ENCODE peak calls at places on chromosomes 1 and 21, in seven cellular contexts. One of them, this sample, is unnamed.

GRCh38 chr1:119504831-119505230 is 2.2 kb upstream of the HSD3B1 start:
- DNase-seq in SK-N-MC: no peak
- DNase-seq in GM23338: no peak
- DNase-seq in SK-N-SH: no peak
- DNase-seq in sigmoid colon: no peak
- DNase-seq in prostate gland: no peak
- DNase-seq in breast epithelium: no peak
- DNase-seq in this sample: no peak

GRCh38 chr1:27503033-27503432 is 13.1 kb upstream of the WASF2 start:
- DNase-seq in SK-N-MC: no peak
- DNase-seq in GM23338: no peak
- DNase-seq in breast epithelium: no peak
- DNase-seq in prostate gland: no peak
- DNase-seq in SK-N-SH: no peak
- DNase-seq in sigmoid colon: no peak
- DNase-seq in this sample: no peak

GRCh38 chr1:226310123-226310540 is 1.2 kb upstream of the LIN9 start:
- DNase-seq in breast epithelium: no peak
- DNase-seq in sigmoid colon: no peak
- DNase-seq in GM23338: peak; percentile 39
- DNase-seq in SK-N-SH: no peak
- DNase-seq in SK-N-MC: no peak
- DNase-seq in prostate gland: no peak
- DNase-seq in this sample: no peak

GRCh38 chr1:30523055-30524020 is 200.0 kb downstream of the MATN1 start:
- DNase-seq in prostate gland: no peak
- DNase-seq in SK-N-MC: no peak
- DNase-seq in breast epithelium: no peak
- DNase-seq in GM23338: no peak
- DNase-seq in SK-N-SH: no peak
- DNase-seq in sigmoid colon: no peak
- DNase-seq in this sample: no peak

GRCh38 chr1:28955930-28956552 is 41.7 kb downstream of the EPB41 start:
- DNase-seq in prostate gland: no peak
- DNase-seq in GM23338: no peak
- DNase-seq in sigmoid colon: no peak
- DNase-seq in breast epithelium: no peak
- DNase-seq in SK-N-SH: no peak
- DNase-seq in SK-N-MC: no peak
- DNase-seq in this sample: no peak

GRCh38 chr1:67572594-67573221 is 112.3 kb upstream of the GADD45A start:
- DNase-seq in SK-N-SH: no peak
- DNase-seq in sigmoid colon: no peak
- DNase-seq in prostate gland: peak; percentile 42
- DNase-seq in breast epithelium: no peak
- DNase-seq in SK-N-MC: no peak
- DNase-seq in GM23338: no peak
- DNase-seq in this sample: no peak

GRCh38 chr1:216183007-216183406 is 240.2 kb downstream of the USH2A start:
- DNase-seq in prostate gland: no peak
- DNase-seq in breast epithelium: no peak
- DNase-seq in SK-N-SH: no peak
- DNase-seq in SK-N-MC: no peak
- DNase-seq in sigmoid colon: no peak
- DNase-seq in GM23338: peak; percentile 84
- DNase-seq in this sample: no peak

GRCh38 chr1:186306533-186306932 is 68.5 kb downstream of the TPR start:
- DNase-seq in SK-N-SH: no peak
- DNase-seq in prostate gland: no peak
- DNase-seq in sigmoid colon: no peak
- DNase-seq in GM23338: no peak
- DNase-seq in breast epithelium: no peak
- DNase-seq in SK-N-MC: no peak
- DNase-seq in this sample: no peak

GRCh38 chr21:42305707-42306147 is 9.5 kb downstream of the TFF3 start:
- DNase-seq in sigmoid colon: peak; percentile 50
- DNase-seq in SK-N-MC: no peak
- DNase-seq in GM23338: no peak
- DNase-seq in breast epithelium: no peak
- DNase-seq in SK-N-SH: no peak
- DNase-seq in prostate gland: no peak
- DNase-seq in this sample: no peak

GRCh38 chr1:11594222-11594621 is 60.0 kb downstream of the FBXO2 start:
- DNase-seq in SK-N-SH: peak; percentile 47
- DNase-seq in sigmoid colon: no peak
- DNase-seq in prostate gland: no peak
- DNase-seq in breast epithelium: no peak
- DNase-seq in GM23338: peak; percentile 89
- DNase-seq in SK-N-MC: no peak
- DNase-seq in this sample: no peak

GRCh38 chr21:44789880-44790279 is 11.7 kb downstream of the UBE2G2 start:
- DNase-seq in breast epithelium: no peak
- DNase-seq in sigmoid colon: no peak
- DNase-seq in SK-N-SH: no peak
- DNase-seq in GM23338: no peak
- DNase-seq in prostate gland: no peak
- DNase-seq in SK-N-MC: no peak
- DNase-seq in this sample: no peak

GRCh38 chr1:17874665-17875064 is 119.5 kb downstream of the ACTL8 start:
- DNase-seq in breast epithelium: no peak
- DNase-seq in sigmoid colon: peak; percentile 11
- DNase-seq in SK-N-MC: no peak
- DNase-seq in prostate gland: no peak
- DNase-seq in SK-N-SH: no peak
- DNase-seq in GM23338: peak; percentile 25
- DNase-seq in this sample: no peak

GRCh38 chr1:156260896-156261295 is 13.0 kb upstream of the PAQR6 start:
- DNase-seq in prostate gland: no peak
- DNase-seq in sigmoid colon: no peak
- DNase-seq in GM23338: no peak
- DNase-seq in SK-N-SH: no peak
- DNase-seq in breast epithelium: no peak
- DNase-seq in SK-N-MC: no peak
- DNase-seq in this sample: no peak

GRCh38 chr1:23387494-23387893 is 17.9 kb upstream of the ZNF436 start:
- DNase-seq in SK-N-SH: no peak
- DNase-seq in GM23338: no peak
- DNase-seq in prostate gland: no peak
- DNase-seq in sigmoid colon: no peak
- DNase-seq in breast epithelium: no peak
- DNase-seq in SK-N-MC: no peak
- DNase-seq in this sample: no peak

GRCh38 chr1:4653796-4654715 is at the start of gene AJAP1:
- DNase-seq in breast epithelium: no peak
- DNase-seq in prostate gland: no peak
- DNase-seq in sigmoid colon: no peak
- DNase-seq in SK-N-SH: peak; percentile 78
- DNase-seq in GM23338: no peak
- DNase-seq in SK-N-MC: no peak
- DNase-seq in this sample: no peak

GRCh38 chr1:167156466-167156865 is 62.6 kb downstream of the STYXL2 start:
- DNase-seq in SK-N-SH: no peak
- DNase-seq in GM23338: no peak
- DNase-seq in sigmoid colon: no peak
- DNase-seq in breast epithelium: no peak
- DNase-seq in prostate gland: no peak
- DNase-seq in SK-N-MC: no peak
- DNase-seq in this sample: no peak

GRCh38 chr1:63721531-63722189 is 52.2 kb upstream of the ROR1 start:
- DNase-seq in SK-N-SH: peak; percentile 42
- DNase-seq in GM23338: peak; percentile 26
- DNase-seq in prostate gland: no peak
- DNase-seq in sigmoid colon: no peak
- DNase-seq in breast epithelium: no peak
- DNase-seq in SK-N-MC: no peak
- DNase-seq in this sample: no peak

GRCh38 chr1:25867210-25867991 is 8.1 kb downstream of the PAQR7 start:
- DNase-seq in breast epithelium: no peak
- DNase-seq in SK-N-MC: no peak
- DNase-seq in sigmoid colon: peak; percentile 25
- DNase-seq in prostate gland: peak; percentile 66
- DNase-seq in GM23338: peak; percentile 69
- DNase-seq in SK-N-SH: no peak
- DNase-seq in this sample: no peak

GRCh38 chr1:7042322-7043231 is 257.3 kb downstream of the CAMTA1 start:
- DNase-seq in GM23338: peak; percentile 80
- DNase-seq in SK-N-SH: peak; percentile 59
- DNase-seq in sigmoid colon: no peak
- DNase-seq in breast epithelium: no peak
- DNase-seq in SK-N-MC: no peak
- DNase-seq in prostate gland: no peak
- DNase-seq in this sample: peak; percentile 38

GRCh38 chr1:204241050-204241449 is 27.3 kb upstream of the GOLT1A start:
- DNase-seq in prostate gland: peak; percentile 24
- DNase-seq in SK-N-SH: no peak
- DNase-seq in sigmoid colon: no peak
- DNase-seq in SK-N-MC: no peak
- DNase-seq in GM23338: no peak
- DNase-seq in breast epithelium: no peak
- DNase-seq in this sample: no peak

GRCh38 chr1:198903203-198903602 is 264.4 kb downstream of the PTPRC start:
- DNase-seq in GM23338: peak; percentile 62
- DNase-seq in sigmoid colon: no peak
- DNase-seq in SK-N-MC: no peak
- DNase-seq in SK-N-SH: no peak
- DNase-seq in breast epithelium: no peak
- DNase-seq in prostate gland: no peak
- DNase-seq in this sample: no peak

GRCh38 chr1:15945011-15945831 is 30.7 kb downstream of the ZBTB17 start:
- DNase-seq in sigmoid colon: no peak
- DNase-seq in SK-N-SH: no peak
- DNase-seq in prostate gland: no peak
- DNase-seq in SK-N-MC: no peak
- DNase-seq in GM23338: no peak
- DNase-seq in breast epithelium: no peak
- DNase-seq in this sample: no peak

GRCh38 chr1:15944308-15945010 is 31.4 kb downstream of the ZBTB17 start:
- DNase-seq in sigmoid colon: no peak
- DNase-seq in breast epithelium: no peak
- DNase-seq in SK-N-SH: no peak
- DNase-seq in SK-N-MC: no peak
- DNase-seq in GM23338: peak; percentile 52
- DNase-seq in prostate gland: no peak
- DNase-seq in this sample: no peak

GRCh38 chr1:15941899-15942660 is 33.8 kb downstream of the ZBTB17 start:
- DNase-seq in GM23338: no peak
- DNase-seq in breast epithelium: no peak
- DNase-seq in SK-N-SH: no peak
- DNase-seq in prostate gland: no peak
- DNase-seq in sigmoid colon: no peak
- DNase-seq in SK-N-MC: no peak
- DNase-seq in this sample: no peak

GRCh38 chr1:15942661-15943514 is 33.0 kb downstream of the ZBTB17 start:
- DNase-seq in SK-N-SH: no peak
- DNase-seq in breast epithelium: no peak
- DNase-seq in sigmoid colon: no peak
- DNase-seq in SK-N-MC: no peak
- DNase-seq in prostate gland: no peak
- DNase-seq in GM23338: no peak
- DNase-seq in this sample: no peak

GRCh38 chr1:15943515-15944307 is 32.2 kb downstream of the ZBTB17 start:
- DNase-seq in prostate gland: no peak
- DNase-seq in GM23338: no peak
- DNase-seq in SK-N-SH: no peak
- DNase-seq in breast epithelium: no peak
- DNase-seq in sigmoid colon: no peak
- DNase-seq in SK-N-MC: no peak
- DNase-seq in this sample: no peak
- TF ChIP-seq POLR2AphosphoS5 in prostate gland: no peak
- TF ChIP-seq POLR2AphosphoS5 in GM23338: no peak
- TF ChIP-seq POLR2AphosphoS5 in SK-N-SH: no peak
- TF ChIP-seq POLR2AphosphoS5 in breast epithelium: no peak
- TF ChIP-seq POLR2AphosphoS5 in sigmoid colon: no peak
- TF ChIP-seq POLR2AphosphoS5 in SK-N-MC: no peak
- TF ChIP-seq POLR2AphosphoS5 in this sample: no peak

DNA sequence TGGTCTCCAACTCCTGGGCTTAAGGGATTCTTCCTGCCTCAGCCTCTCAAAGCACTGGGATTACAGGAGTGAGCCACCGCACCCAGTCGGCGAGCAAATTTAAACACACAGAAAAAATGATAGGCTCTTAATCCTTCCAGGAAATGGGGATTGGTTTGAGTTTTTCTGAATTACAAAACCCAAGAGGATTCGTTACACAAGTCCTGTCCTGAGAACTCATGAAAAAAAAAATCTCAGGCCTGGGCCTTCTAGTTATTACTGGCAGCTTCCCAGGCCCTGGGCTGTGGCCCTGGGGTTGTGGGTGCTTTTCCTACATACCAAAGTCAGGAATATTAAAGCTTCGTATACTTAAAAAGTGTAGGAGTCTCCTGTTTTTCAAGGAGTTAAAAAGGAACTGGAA is 6.2 kb upstream of the IFNGR2 start:
- DNase-seq in SK-N-SH: no peak
- DNase-seq in prostate gland: no peak
- DNase-seq in sigmoid colon: no peak
- DNase-seq in breast epithelium: no peak
- DNase-seq in GM23338: no peak
- DNase-seq in SK-N-MC: no peak
- DNase-seq in this sample: no peak
- TF ChIP-seq POLR2AphosphoS5 in SK-N-SH: no peak
- TF ChIP-seq POLR2AphosphoS5 in prostate gland: no peak
- TF ChIP-seq POLR2AphosphoS5 in sigmoid colon: no peak
- TF ChIP-seq POLR2AphosphoS5 in breast epithelium: no peak
- TF ChIP-seq POLR2AphosphoS5 in GM23338: no peak
- TF ChIP-seq POLR2AphosphoS5 in SK-N-MC: no peak
- TF ChIP-seq POLR2AphosphoS5 in this sample: no peak

DNA sequence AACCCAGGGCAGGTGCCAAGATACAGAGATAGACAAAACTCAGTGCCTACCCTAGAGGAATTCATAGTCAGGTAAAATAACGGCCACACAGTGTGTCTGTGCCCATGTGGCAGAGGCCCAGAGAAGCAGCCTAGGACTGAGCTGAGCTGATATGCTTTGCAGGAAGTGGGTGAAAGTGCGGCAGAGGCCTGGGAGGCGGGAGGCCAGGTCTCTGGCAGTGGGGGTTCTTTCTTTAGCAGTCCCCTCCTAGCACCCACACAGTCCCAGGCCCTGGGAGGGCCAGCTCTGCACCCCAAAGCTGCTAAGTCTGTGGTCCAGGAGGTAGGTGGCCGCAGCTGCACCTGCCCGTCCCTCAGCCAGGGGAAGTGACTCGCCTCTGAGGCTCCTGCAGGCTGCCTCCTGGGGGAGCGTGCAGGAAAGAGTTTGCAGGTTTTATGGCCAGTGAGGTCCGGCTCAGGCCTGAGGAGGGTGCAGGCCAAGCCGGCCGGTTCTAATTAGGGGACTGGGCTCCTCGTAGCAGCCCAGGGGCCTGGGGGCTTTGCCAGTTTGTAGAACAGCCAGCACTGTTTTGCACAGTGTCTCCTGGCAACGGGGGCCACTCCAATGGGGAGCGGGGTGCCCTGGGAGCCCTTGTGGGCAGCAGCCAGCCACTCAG is 107.9 kb downstream of the SPSB1 start:
- DNase-seq in sigmoid colon: no peak
- DNase-seq in SK-N-SH: no peak
- DNase-seq in breast epithelium: no peak
- DNase-seq in prostate gland: no peak
- DNase-seq in GM23338: peak; percentile 35
- DNase-seq in SK-N-MC: no peak
- DNase-seq in this sample: no peak
- TF ChIP-seq POLR2AphosphoS5 in sigmoid colon: no peak
- TF ChIP-seq POLR2AphosphoS5 in SK-N-SH: no peak
- TF ChIP-seq POLR2AphosphoS5 in breast epithelium: no peak
- TF ChIP-seq POLR2AphosphoS5 in prostate gland: no peak
- TF ChIP-seq POLR2AphosphoS5 in GM23338: no peak
- TF ChIP-seq POLR2AphosphoS5 in SK-N-MC: no peak
- TF ChIP-seq POLR2AphosphoS5 in this sample: no peak

GRCh38 chr1:224433671-224434446 is 738 bp downstream of the WDR26 start:
- DNase-seq in sigmoid colon: peak; percentile 70
- DNase-seq in SK-N-SH: peak; percentile 63
- DNase-seq in breast epithelium: peak; percentile 32
- DNase-seq in SK-N-MC: no peak
- DNase-seq in GM23338: peak; percentile 51
- DNase-seq in prostate gland: peak; percentile 20
- DNase-seq in this sample: no peak
- TF ChIP-seq POLR2AphosphoS5 in sigmoid colon: no peak
- TF ChIP-seq POLR2AphosphoS5 in SK-N-SH: no peak
- TF ChIP-seq POLR2AphosphoS5 in breast epithelium: peak; percentile 41
- TF ChIP-seq POLR2AphosphoS5 in SK-N-MC: no peak
- TF ChIP-seq POLR2AphosphoS5 in GM23338: peak; percentile 44
- TF ChIP-seq POLR2AphosphoS5 in prostate gland: no peak
- TF ChIP-seq POLR2AphosphoS5 in this sample: no peak